ENCODE peak calls at places on chromosome 6, in eight cellular contexts. B is H9, O is mammary epithelial cell, V is progenitor cell of endocrine pancreas, W is Right ventricle myocardium inferior, R is cardiac muscle cell, Z is posterior cingulate gyrus, Q is posterior vena cava. X is an unnamed sample.
A peak's percentile ranks its signal among the peaks of the same experiment; 100 is the strongest.

GRCh38 chr6:53134601-53135235 is 13.9 kb downstream of the GCM1 start:
- DNase-seq in V (no peak), O (no peak), B (no peak), W (no peak), R (peak; percentile 26), Z (no peak), Q (no peak), X (peak; percentile 14)

GRCh38 chr6:52507557-52508260 is 69.2 kb downstream of the TRAM2 start:
- DNase-seq in R (peak; percentile 88), W (no peak), Z (no peak), V (no peak), O (peak; percentile 39), Q (no peak), B (no peak), X (no peak)

GRCh38 chr6:55825402-55826051 is 49.9 kb downstream of the BMP5 start:
- DNase-seq in O (peak; percentile 83), W (no peak), R (peak; percentile 74), Z (no peak), Q (no peak), V (no peak), B (no peak), X (no peak)

GRCh38 chr6:35381132-35381531 is 38.8 kb downstream of the PPARD start:
- DNase-seq in Z (no peak), O (no peak), B (no peak), W (no peak), R (no peak), V (no peak), Q (no peak), X (no peak)

GRCh38 chr6:116969211-116969863 is 92.3 kb downstream of the RFX6 start:
- DNase-seq in V (no peak), Q (no peak), Z (no peak), B (no peak), R (peak; percentile 65), W (no peak), O (peak; percentile 25), X (peak; percentile 31)

GRCh38 chr6:81487489-81487888 is 265.0 kb downstream of the TENT5A start:
- DNase-seq in Z (peak; percentile 64), O (no peak), Q (peak; percentile 82), B (no peak), R (peak; percentile 76), V (no peak), W (peak; percentile 44), X (no peak)

GRCh38 chr6:32627831-32628230 is 9.4 kb upstream of the HLA-DQA1 start:
- DNase-seq in Z (peak; percentile 7), W (peak; percentile 47), R (peak; percentile 26), B (peak; percentile 29), Q (no peak), O (peak; percentile 6), V (no peak), X (no peak)

GRCh38 chr6:158654498-158654897 is 4.6 kb downstream of the SYTL3 start:
- DNase-seq in W (peak; percentile 87), V (no peak), B (no peak), Q (peak; percentile 92), O (peak; percentile 20), Z (peak; percentile 44), R (peak; percentile 88), X (no peak)

GRCh38 chr6:16504608-16505007 is 256.7 kb downstream of the ATXN1 start:
- DNase-seq in Z (no peak), R (no peak), Q (no peak), O (no peak), W (no peak), V (no peak), B (no peak), X (no peak)

GRCh38 chr6:66849843-66850242 is 1142.8 kb upstream of the EYS start:
- DNase-seq in Z (no peak), O (no peak), B (no peak), R (no peak), Q (no peak), W (no peak), V (no peak), X (no peak)

GRCh38 chr6:82330171-82330804 is 33.3 kb upstream of the TPBG start:
- DNase-seq in Q (no peak), Z (no peak), B (no peak), V (no peak), O (no peak), W (no peak), R (no peak), X (no peak)